ENCODE peak calls at places on chromosome 14, in four cellular contexts. One of them, this sample, is unnamed.

GRCh38 chr14:104739546-104740516 is 13.1 kb upstream of the SIVA1 start:
- ATAC-seq in HepG2: no peak
- ATAC-seq in A549: no peak
- ATAC-seq in upper lobe of left lung: no peak
- ATAC-seq in this sample: no peak

GRCh38 chr14:39102265-39102968 is 618 bp downstream of the SEC23A start:
- ATAC-seq in HepG2: peak
- ATAC-seq in A549: peak
- ATAC-seq in upper lobe of left lung: peak
- ATAC-seq in this sample: peak

GRCh38 chr14:29030970-29031369 is 264.4 kb downstream of the FOXG1 start:
- ATAC-seq in HepG2: no peak
- ATAC-seq in A549: no peak
- ATAC-seq in upper lobe of left lung: no peak
- ATAC-seq in this sample: no peak

GRCh38 chr14:39430762-39431415 is 1.3 kb downstream of the FBXO33 start:
- ATAC-seq in HepG2: peak
- ATAC-seq in A549: no peak
- ATAC-seq in upper lobe of left lung: no peak
- ATAC-seq in this sample: no peak

GRCh38 chr14:75615200-75615599 is 36.8 kb downstream of the FLVCR2 start:
- ATAC-seq in HepG2: no peak
- ATAC-seq in A549: no peak
- ATAC-seq in upper lobe of left lung: peak
- ATAC-seq in this sample: peak

GRCh38 chr14:97796511-97796910 is 999.3 kb downstream of the VRK1 start:
- ATAC-seq in HepG2: no peak
- ATAC-seq in A549: no peak
- ATAC-seq in upper lobe of left lung: no peak
- ATAC-seq in this sample: no peak

GRCh38 chr14:67856806-67857205 is 37.2 kb downstream of the RAD51B start:
- ATAC-seq in HepG2: no peak
- ATAC-seq in A549: no peak
- ATAC-seq in upper lobe of left lung: no peak
- ATAC-seq in this sample: no peak

GRCh38 chr14:66426451-66426850 is 59.7 kb upstream of the CCDC196 start:
- ATAC-seq in HepG2: no peak
- ATAC-seq in A549: no peak
- ATAC-seq in upper lobe of left lung: no peak
- ATAC-seq in this sample: no peak

GRCh38 chr14:98136420-98136819 is 1135.6 kb downstream of the BCL11B start:
- ATAC-seq in HepG2: no peak
- ATAC-seq in A549: no peak
- ATAC-seq in upper lobe of left lung: no peak
- ATAC-seq in this sample: no peak

GRCh38 chr14:93587330-93587729 is 156.6 kb downstream of the UNC79 start:
- ATAC-seq in HepG2: no peak
- ATAC-seq in A549: no peak
- ATAC-seq in upper lobe of left lung: no peak
- ATAC-seq in this sample: no peak

GRCh38 chr14:32545109-32545857 is 216.2 kb downstream of the AKAP6 start:
- ATAC-seq in HepG2: no peak
- ATAC-seq in A549: no peak
- ATAC-seq in upper lobe of left lung: no peak
- ATAC-seq in this sample: no peak

GRCh38 chr14:64955297-64955696 is 12.8 kb upstream of the GPX2 start:
- ATAC-seq in HepG2: peak
- ATAC-seq in A549: no peak
- ATAC-seq in upper lobe of left lung: no peak
- ATAC-seq in this sample: no peak

GRCh38 chr14:94612174-94612573 is at the start of gene SERPINA3:
- ATAC-seq in HepG2: peak
- ATAC-seq in A549: peak
- ATAC-seq in upper lobe of left lung: peak
- ATAC-seq in this sample: peak

GRCh38 chr14:67719866-67720265 is 18.2 kb downstream of the RDH12 start:
- ATAC-seq in HepG2: no peak
- ATAC-seq in A549: no peak
- ATAC-seq in upper lobe of left lung: no peak
- ATAC-seq in this sample: no peak

GRCh38 chr14:60724080-60724618 is at the start of gene SIX4:
- ATAC-seq in HepG2: peak
- ATAC-seq in A549: peak
- ATAC-seq in upper lobe of left lung: peak
- ATAC-seq in this sample: peak

GRCh38 chr14:76997257-76997970 is 31.1 kb downstream of the IRF2BPL start:
- ATAC-seq in HepG2: no peak
- ATAC-seq in A549: no peak
- ATAC-seq in upper lobe of left lung: no peak
- ATAC-seq in this sample: no peak

GRCh38 chr14:73606271-73606670 is 6.0 kb upstream of the ACOT6 start:
- ATAC-seq in HepG2: no peak
- ATAC-seq in A549: no peak
- ATAC-seq in upper lobe of left lung: no peak
- ATAC-seq in this sample: no peak

GRCh38 chr14:50733479-50733878 is 65.4 kb upstream of the SAV1 start:
- ATAC-seq in HepG2: no peak
- ATAC-seq in A549: no peak
- ATAC-seq in upper lobe of left lung: no peak
- ATAC-seq in this sample: no peak
- TF ChIP-seq CTCF in HepG2: no peak
- TF ChIP-seq CTCF in A549: no peak
- TF ChIP-seq CTCF in upper lobe of left lung: no peak
- TF ChIP-seq CTCF in this sample: no peak

GRCh38 chr14:103669370-103669769 is 40.4 kb downstream of the KLC1 start:
- ATAC-seq in HepG2: no peak
- ATAC-seq in A549: no peak
- ATAC-seq in upper lobe of left lung: no peak
- ATAC-seq in this sample: no peak
- TF ChIP-seq EP300 in HepG2: no peak
- TF ChIP-seq EP300 in A549: no peak
- TF ChIP-seq EP300 in upper lobe of left lung: no peak
- TF ChIP-seq EP300 in this sample: no peak

GRCh38 chr14:21589317-21589716 is 9.4 kb upstream of the OR10G3 start:
- ATAC-seq in HepG2: no peak
- ATAC-seq in A549: no peak
- ATAC-seq in upper lobe of left lung: no peak
- ATAC-seq in this sample: no peak
- TF ChIP-seq CTCF in HepG2: no peak
- TF ChIP-seq CTCF in A549: no peak
- TF ChIP-seq CTCF in upper lobe of left lung: no peak
- TF ChIP-seq CTCF in this sample: no peak

GRCh38 chr14:56121786-56122185 is 3.6 kb downstream of the PELI2 start:
- ATAC-seq in HepG2: no peak
- ATAC-seq in A549: no peak
- ATAC-seq in upper lobe of left lung: no peak
- ATAC-seq in this sample: no peak
- TF ChIP-seq EP300 in HepG2: no peak
- TF ChIP-seq EP300 in A549: no peak
- TF ChIP-seq EP300 in upper lobe of left lung: no peak
- TF ChIP-seq EP300 in this sample: no peak